ENCODE peak calls at places on chromosomes 11 and 22, in four cellular contexts. Y, C, S and K are unnamed samples.

GRCh38 chr11:130469181-130469580 is 20.7 kb downstream of the ADAMTS15 start:
- DNase-seq in C (no peak), Y (no peak), S (no peak), K (no peak)

GRCh38 chr22:27698830-27699229 is 102.7 kb downstream of the MN1 start:
- DNase-seq in Y (no peak), S (no peak), C (no peak), K (no peak)

GRCh38 chr11:61917357-61918109 is at the start of gene RAB3IL1:
- DNase-seq in Y (peak; percentile 74), C (peak; percentile 20), S (peak; percentile 53), K (peak; percentile 27)

GRCh38 chr22:19958083-19959042 is 16.7 kb upstream of the TXNRD2 start:
- DNase-seq in C (no peak), S (peak; percentile 29), Y (peak; percentile 5), K (no peak)

GRCh38 chr11:44305643-44306468 is 4.1 kb downstream of the ALX4 start:
- DNase-seq in C (peak; percentile 14), Y (peak; percentile 70), S (no peak), K (peak; percentile 53)

GRCh38 chr22:46629291-46629690 is 9.1 kb downstream of the GRAMD4 start:
- DNase-seq in C (no peak), Y (no peak), S (no peak), K (no peak)

GRCh38 chr11:36500315-36500721 is 9.8 kb downstream of the TRAF6 start:
- DNase-seq in C (peak; percentile 89), Y (no peak), S (peak; percentile 95), K (no peak)

GRCh38 chr22:45083659-45084305 is 74.0 kb upstream of the PHF21B start:
- DNase-seq in C (no peak), S (peak; percentile 34), Y (no peak), K (peak; percentile 49)

GRCh38 chr11:126419801-126420729 is 64.6 kb downstream of the ST3GAL4 start:
- DNase-seq in Y (no peak), S (peak; percentile 76), C (peak; percentile 6), K (no peak)

DNA sequence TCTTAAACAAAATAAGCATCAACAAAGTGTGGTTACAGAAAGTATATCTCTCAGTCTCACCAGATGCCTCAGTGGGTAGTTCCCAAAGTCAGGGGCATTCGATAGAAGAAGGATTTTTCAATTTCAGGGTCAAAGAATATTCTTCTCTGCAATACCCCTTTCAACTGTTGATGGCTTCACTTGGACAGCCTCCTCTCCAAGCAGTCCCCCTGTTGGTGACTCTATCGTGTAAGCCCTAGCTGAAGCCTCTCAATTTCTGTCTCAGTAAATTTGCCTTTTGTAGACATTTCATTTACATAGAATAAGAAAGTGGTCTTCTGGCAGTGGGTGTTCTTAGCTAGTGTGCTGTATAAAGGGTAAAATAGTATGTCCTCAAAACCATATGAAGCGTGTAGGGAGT is 11.3 kb upstream of the CCDC83 start:
- DNase-seq in Y (no peak), S (no peak), C (no peak), K (no peak)
- TF ChIP-seq CTCF in Y (no peak), S (no peak), C (no peak), K (no peak)

DNA sequence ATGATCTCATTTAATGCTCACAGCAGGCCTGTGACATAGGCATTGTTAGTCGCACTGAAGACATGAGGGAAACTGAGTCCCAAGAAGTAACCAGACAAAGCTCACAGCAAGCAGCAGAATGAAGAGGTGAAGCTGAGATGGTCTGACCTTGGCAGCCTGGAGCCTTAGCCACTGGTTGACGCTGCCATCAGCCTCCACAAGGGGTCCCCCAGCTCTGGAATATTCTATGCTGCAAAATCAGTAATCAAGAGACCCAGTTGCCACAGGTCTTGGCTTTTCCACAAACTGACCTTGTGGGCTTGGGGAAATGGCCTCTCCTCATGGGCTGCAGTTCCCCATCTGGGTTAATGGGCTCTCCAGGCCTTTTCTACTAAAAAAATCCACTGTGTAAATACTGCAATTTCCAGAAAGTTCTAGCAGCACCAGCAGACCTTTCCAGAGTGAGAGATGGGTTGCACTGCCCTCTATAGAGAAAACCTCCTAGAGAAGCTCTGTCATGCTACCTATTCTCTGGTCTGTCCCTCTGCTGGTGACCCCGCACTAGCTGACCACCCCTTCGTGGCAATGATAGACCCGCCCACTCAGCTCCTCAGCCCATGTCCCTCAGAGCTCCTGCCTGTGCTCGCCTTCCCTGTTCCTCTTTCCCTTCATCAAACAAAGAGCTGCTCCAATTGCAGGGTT is 22.6 kb upstream of the ISX start:
- DNase-seq in Y (no peak), C (no peak), S (no peak), K (peak; percentile 23)
- TF ChIP-seq CTCF in Y (no peak), C (no peak), S (no peak), K (no peak)

DNA sequence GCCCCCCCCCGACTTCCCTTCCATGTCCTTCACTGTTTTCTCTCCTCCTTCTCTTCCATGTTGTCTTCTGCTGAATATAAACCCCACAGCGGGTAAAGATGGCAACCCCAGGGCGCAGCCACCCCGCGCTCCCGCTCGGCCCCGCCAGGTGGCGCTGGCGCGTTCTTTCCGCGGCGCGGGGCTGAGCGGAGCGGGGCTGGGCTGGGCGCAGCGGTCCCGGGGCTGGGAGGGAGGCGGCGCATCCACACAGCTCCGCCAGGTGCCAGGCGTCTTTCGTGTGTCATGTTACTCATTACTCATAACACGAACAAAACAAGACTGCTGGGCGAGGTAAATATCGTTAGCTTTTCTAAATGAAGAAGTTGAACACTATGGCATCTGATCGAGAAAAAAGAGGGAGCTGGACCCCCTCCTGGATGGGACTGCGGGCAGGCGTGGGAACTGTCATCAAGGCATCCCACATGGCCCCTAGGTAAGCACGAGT is 321.2 kb downstream of the NTM start:
- DNase-seq in Y (no peak), C (peak; percentile 34), S (peak; percentile 48), K (peak; percentile 33)
- TF ChIP-seq CTCF in Y (no peak), C (peak; percentile 90), S (peak; percentile 49), K (peak; percentile 50)

GRCh38 chr22:35455529-35455928 is 55.6 kb downstream of the MCM5 start:
- DNase-seq in Y (no peak), C (no peak), S (no peak), K (no peak)

GRCh38 chr22:35452810-35453743 is 53.1 kb downstream of the MCM5 start:
- DNase-seq in Y (no peak), S (no peak), C (no peak), K (no peak)

GRCh38 chr22:35456757-35457156 is 56.8 kb downstream of the MCM5 start:
- DNase-seq in Y (no peak), C (no peak), S (no peak), K (no peak)

GRCh38 chr22:35452351-35452781 is 52.4 kb downstream of the MCM5 start:
- DNase-seq in C (no peak), Y (no peak), S (no peak), K (no peak)

GRCh38 chr22:35454416-35455054 is 54.6 kb downstream of the MCM5 start:
- DNase-seq in C (no peak), S (no peak), Y (no peak), K (no peak)
- TF ChIP-seq CTCF in C (peak; percentile 5), S (no peak), Y (no peak), K (no peak)

DNA sequence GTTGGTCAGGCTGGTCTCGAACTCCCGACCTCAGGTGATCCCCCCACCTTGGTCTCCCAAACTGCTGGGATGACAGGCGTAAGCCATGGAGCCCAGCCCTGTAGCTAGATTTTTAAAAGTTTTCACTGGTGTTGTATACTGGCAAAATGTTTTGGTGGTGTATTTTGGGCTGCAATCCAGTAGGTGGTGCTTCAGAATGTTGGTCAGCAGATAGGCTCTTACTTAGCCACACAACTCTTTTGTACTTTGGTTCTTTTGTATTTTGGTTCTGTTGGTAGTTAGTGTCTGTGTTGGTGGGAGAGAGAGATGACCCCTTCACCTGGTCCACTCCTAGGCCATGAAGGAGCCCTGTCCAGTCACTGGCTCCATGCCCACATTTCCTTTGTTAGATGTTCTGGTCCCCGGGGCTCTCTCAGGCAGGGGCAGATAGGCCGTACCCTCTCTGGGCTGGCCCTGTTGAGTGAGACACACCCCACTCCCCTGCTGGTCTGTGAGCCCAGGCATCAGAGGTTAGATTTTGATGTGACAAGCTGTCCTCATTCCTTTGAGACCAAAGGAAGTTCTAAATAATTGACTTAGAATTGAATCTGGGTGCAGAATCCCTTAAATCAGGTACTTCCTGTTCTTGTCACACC is 123.8 kb downstream of the DDX10 start:
- DNase-seq in S (peak; percentile 66), C (peak; percentile 58), Y (no peak), K (no peak)
- TF ChIP-seq CTCF in S (peak; percentile 63), C (peak; percentile 43), Y (no peak), K (peak; percentile 24)

GRCh38 chr11:19906126-19906525 is 193.5 kb downstream of the NAV2 start:
- DNase-seq in S (no peak), Y (no peak), C (no peak), K (no peak)

GRCh38 chr11:19907839-19908238 is 195.2 kb downstream of the NAV2 start:
- DNase-seq in Y (no peak), S (no peak), C (no peak), K (no peak)

GRCh38 chr11:19907008-19907579 is 194.5 kb downstream of the NAV2 start:
- DNase-seq in C (no peak), Y (no peak), S (no peak), K (no peak)

GRCh38 chr11:19903620-19904069 is 191.0 kb downstream of the NAV2 start:
- DNase-seq in Y (no peak), S (peak; percentile 89), C (peak; percentile 74), K (peak; percentile 76)

DNA sequence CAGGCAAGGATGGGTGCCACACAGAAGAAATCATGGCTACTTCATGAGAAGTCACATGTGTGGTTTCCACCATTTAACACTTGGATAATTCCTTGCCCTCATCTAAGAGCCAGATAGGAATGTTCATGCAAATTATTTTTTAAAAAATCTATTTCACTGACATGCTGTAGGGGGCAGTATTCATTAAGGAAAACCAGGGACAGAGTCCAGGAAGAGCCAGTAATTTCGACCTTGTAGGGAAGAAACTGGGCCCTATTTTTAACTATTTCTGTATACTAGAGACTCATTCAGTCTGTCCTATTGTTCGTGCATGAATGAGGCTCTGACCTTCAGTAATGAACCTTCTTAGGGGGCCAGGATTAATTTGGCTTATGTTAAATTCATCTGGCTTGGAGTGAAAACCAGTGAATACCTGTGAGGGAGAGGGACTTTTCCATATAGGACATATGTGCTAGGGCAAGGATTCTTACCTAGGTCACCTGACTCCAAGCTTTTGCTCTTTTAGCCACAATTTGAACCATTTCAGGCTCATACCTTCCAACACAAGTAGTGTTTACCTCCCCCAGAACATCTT is 192.7 kb downstream of the NAV2 start:
- DNase-seq in Y (no peak), C (peak; percentile 63), S (peak; percentile 71), K (no peak)
- TF ChIP-seq CTCF in Y (peak; percentile 12), C (peak; percentile 49), S (peak; percentile 65), K (peak; percentile 50)

DNA sequence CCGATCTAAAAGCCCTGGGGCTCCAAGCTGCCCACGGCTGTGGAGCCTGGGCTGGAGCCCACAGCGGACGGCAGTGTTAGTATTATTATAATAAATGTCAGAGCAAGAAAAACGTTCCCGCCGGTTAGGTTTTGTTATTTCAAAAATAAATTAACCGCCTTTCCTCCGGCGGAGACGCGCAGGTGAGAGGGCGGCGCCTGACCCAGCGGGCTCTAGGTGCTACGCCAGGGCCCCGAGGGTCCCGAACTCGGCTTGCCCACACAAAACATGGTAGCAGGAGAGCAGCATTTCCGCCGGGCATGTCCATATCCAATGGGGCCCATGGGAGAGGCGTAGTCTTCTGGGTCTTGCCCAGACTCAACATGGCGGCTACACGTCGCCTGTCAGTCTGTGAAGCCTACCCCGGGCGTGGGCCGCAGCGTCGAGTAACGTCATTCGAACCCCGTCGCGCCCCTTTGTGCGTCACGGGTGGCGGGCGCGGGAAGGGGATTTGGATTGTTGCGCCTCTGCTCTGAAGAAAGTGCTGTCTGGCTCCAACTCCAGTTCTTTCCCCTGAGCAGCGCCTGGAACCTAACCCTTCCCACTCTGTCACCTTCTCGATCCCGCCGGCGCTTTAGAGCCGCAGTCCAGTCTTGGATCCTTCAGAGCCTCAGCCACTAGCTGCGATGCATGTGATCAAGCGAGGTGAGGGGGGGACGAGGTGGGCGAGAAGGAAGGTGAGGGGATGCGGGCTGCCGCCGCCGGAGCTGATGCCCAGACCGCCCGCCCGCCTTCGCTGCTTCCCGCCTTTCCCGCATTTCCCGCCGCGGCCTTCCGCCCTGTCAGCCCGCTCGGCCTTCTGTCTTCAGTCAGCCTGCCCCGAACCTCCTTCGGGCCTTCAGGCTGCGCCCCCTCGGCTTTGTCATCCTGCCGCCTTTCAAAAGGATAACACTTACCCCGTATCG is at the start of gene RRM1:
- DNase-seq in C (peak; percentile 98), S (peak; percentile 98), Y (peak; percentile 83), K (peak; percentile 95)
- TF ChIP-seq CTCF in C (no peak), S (no peak), Y (no peak), K (no peak)